ENCODE peak calls at places on chromosomes 12 and 14, in five cellular contexts. A is iris pigment epithelial cell, W is A549, G is H54, D is NCI-H2029. P is an unnamed sample.

GRCh38 chr12:45329238-45329637 is 113.3 kb downstream of the ANO6 start:
- DNase-seq in D (no peak), A (peak; percentile 53), G (no peak), W (no peak), P (peak; percentile 34)

GRCh38 chr12:108611884-108612415 is 14.1 kb upstream of the TMEM119 start:
- DNase-seq in G (peak; percentile 83), A (peak; percentile 69), W (peak; percentile 55), D (no peak), P (peak; percentile 99)

GRCh38 chr14:104373855-104374717 is 205.5 kb upstream of the C14orf180 start:
- DNase-seq in D (no peak), G (no peak), A (no peak), W (no peak), P (no peak)

GRCh38 chr12:90514325-90514724 is 440.7 kb downstream of the CCER1 start:
- DNase-seq in D (no peak), A (no peak), G (no peak), W (no peak), P (peak; percentile 62)

GRCh38 chr12:75836533-75836932 is 195.0 kb downstream of the PHLDA1 start:
- DNase-seq in A (no peak), G (no peak), D (no peak), W (no peak), P (no peak)

GRCh38 chr12:55996715-55997534 is at the start of gene SUOX:
- DNase-seq in D (peak; percentile 94), G (peak; percentile 98), A (peak; percentile 99), W (peak; percentile 100), P (peak; percentile 96)

GRCh38 chr14:105421723-105422615 is 2.3 kb downstream of the MTA1 start:
- DNase-seq in D (no peak), W (no peak), A (no peak), G (no peak), P (no peak)

GRCh38 chr14:44989497-44990440 is 27.8 kb downstream of the TOGARAM1 start:
- DNase-seq in G (no peak), A (no peak), W (no peak), D (no peak), P (no peak)

GRCh38 chr12:27733052-27733656 is 22.5 kb downstream of the MRPS35 start:
- DNase-seq in D (no peak), G (no peak), W (peak; percentile 39), A (peak; percentile 44), P (peak; percentile 55)

GRCh38 chr12:49609875-49610154 is 4.4 kb upstream of the FAM186B start:
- DNase-seq in A (peak; percentile 28), W (no peak), D (no peak), G (no peak), P (no peak)

GRCh38 chr12:91219511-91219910 is 36.9 kb upstream of the DCN start:
- DNase-seq in A (peak; percentile 49), G (no peak), D (no peak), W (no peak), P (peak; percentile 83)

P was measured in fibroblast of mammary gland.